ENCODE peak calls at places on chromosome 9, in seven cellular contexts. U is fibroblast of mammary gland, N is bronchial epithelial cell, C is Caco-2, K is NB4, F is aorta, D is epithelial cell of esophagus. L is an unnamed sample.

GRCh38 chr9:89621031-89621430 is 16.2 kb downstream of the GADD45G start:
- DNase-seq in U (no peak), N (no peak), C (no peak), K (no peak), F (no peak), D (no peak), L (no peak)

GRCh38 chr9:79707589-79707988 is 135.8 kb downstream of the TLE4 start:
- DNase-seq in U (no peak), N (no peak), C (no peak), K (no peak), F (no peak), D (no peak), L (no peak)

GRCh38 chr9:137236936-137237421 is 4.1 kb upstream of the TUBB4B start:
- DNase-seq in U (no peak), N (no peak), C (no peak), K (peak), F (no peak), D (no peak), L (no peak)

GRCh38 chr9:125241863-125242739 is 958 bp upstream of the HSPA5 start:
- DNase-seq in U (no peak), N (no peak), C (no peak), K (no peak), F (peak), D (no peak), L (peak)

GRCh38 chr9:15915711-15916110 is 362.9 kb downstream of the CCDC171 start:
- DNase-seq in U (peak), N (peak), C (no peak), K (no peak), F (no peak), D (no peak), L (no peak)

GRCh38 chr9:76161546-76161945 is 232.7 kb downstream of the RFK start:
- DNase-seq in U (peak), N (no peak), C (no peak), K (no peak), F (no peak), D (no peak), L (no peak)

GRCh38 chr9:31519011-31519410 is 865.4 kb upstream of the ACO1 start:
- DNase-seq in U (no peak), N (peak), C (no peak), K (no peak), F (peak), D (peak), L (no peak)

GRCh38 chr9:33524431-33524947 is 438 bp downstream of the ANKRD18B start:
- DNase-seq in U (no peak), N (no peak), C (no peak), K (peak), F (no peak), D (peak), L (no peak)

DNA sequence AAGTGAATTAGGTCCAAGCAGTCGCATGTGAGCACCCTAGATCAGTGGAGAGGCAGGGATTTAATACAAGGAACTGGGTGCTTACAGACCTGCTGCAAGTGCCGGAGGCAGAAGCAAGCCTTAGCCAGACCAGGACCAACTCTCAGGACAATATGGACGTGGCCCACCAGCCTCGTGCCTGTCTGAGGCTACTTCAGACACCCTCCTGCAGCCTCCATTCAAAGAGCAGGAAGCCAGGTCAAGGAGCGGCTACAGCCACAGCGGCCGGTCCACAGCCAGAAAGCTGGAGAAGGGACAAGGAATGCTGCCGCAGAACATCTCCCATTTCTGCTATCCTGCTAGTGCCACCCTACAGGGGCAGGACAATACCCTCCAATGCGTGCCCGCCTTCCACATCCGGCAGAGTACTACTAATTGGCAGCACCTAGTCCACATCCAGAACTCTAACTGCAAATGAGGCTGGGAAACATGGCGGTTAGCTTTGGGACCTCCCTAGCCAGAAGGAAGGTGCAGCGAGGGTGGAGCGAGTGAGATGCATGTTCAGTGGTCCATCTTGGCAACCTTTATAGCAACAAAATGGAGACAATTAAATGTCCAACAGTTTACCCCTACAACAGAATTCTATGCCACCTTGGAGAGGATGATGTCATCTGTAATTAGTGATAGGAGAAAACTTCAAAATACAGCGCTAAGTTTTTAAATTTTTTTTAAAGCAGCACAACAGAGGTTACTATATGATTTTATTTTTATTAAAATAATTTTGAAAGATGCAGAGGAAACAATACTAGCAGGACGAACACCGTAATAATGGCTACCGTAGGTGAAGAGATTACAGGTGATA is 1.0 kb upstream of the ALDH1B1 start:
- DNase-seq in U (no peak), N (no peak), C (no peak), K (no peak), F (peak), D (no peak), L (peak)
- H3K4me3 ChIP-seq in U (no peak), N (no peak), C (no peak), K (peak), F (no peak), D (no peak), L (no peak)

DNA sequence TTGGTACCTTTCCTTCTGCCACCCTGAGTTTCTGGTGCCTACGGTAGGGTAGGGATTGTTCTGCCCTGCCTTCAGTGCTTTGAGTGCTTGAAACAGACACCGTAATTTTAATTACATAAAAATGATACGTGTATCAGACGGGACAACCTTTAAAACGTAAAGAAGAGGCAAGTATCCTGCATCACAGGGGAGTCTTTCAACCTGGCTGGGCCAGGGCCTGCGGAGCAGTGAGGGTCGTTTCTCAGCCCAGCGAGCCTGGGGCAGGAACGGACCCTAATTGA is 480 bp upstream of the DAB2IP start:
- DNase-seq in U (no peak), N (no peak), C (no peak), K (no peak), F (no peak), D (no peak), L (no peak)
- H3K4me3 ChIP-seq in U (no peak), N (peak), C (peak), K (no peak), F (peak), D (peak), L (peak)

DNA sequence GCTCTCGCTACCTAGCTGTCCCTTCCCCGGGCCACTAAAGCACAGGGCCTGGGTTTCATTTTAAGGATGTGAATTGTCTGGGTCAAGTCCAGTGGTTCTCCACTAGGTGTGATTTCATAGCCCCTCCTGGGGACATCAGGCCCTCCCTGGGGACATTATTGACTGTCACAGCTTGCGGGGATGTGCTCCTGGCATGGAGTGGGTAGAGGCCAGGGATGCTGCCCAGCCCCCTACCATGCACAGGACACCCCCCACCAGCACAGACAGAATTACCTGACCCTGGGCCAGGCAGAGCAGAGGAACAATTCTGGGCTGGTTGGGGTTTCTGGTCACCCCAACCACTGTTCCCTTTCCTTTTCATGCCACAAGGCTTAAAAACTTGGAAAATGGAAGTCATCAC is 4.1 kb downstream of the FAM78A start:
- DNase-seq in U (no peak), N (no peak), C (no peak), K (peak), F (no peak), D (no peak), L (peak)
- H3K4me3 ChIP-seq in U (no peak), N (no peak), C (no peak), K (peak), F (no peak), D (no peak), L (no peak)

GRCh38 chr9:91795500-91796241 is 154.4 kb downstream of the ROR2 start:
- DNase-seq in U (peak), N (peak), C (no peak), K (peak), F (peak), D (peak), L (no peak)
- H3K4me3 ChIP-seq in U (no peak), N (no peak), C (no peak), K (no peak), F (no peak), D (no peak), L (no peak)

GRCh38 chr9:111599092-111599947 is at the start of gene PTGR1:
- DNase-seq in U (peak), N (peak), C (peak), K (peak), F (peak), D (peak), L (peak)
- H3K4me3 ChIP-seq in U (peak), N (peak), C (peak), K (peak), F (peak), D (peak), L (peak)

GRCh38 chr9:84597131-84597530 is 72.4 kb upstream of the NTRK2 start:
- DNase-seq in U (no peak), N (no peak), C (no peak), K (peak), F (no peak), D (no peak), L (no peak)
- H3K4me3 ChIP-seq in U (no peak), N (no peak), C (no peak), K (no peak), F (no peak), D (no peak), L (no peak)

GRCh38 chr9:77965445-77965844 is 66.2 kb downstream of the GNAQ start:
- DNase-seq in U (no peak), N (peak), C (no peak), K (no peak), F (no peak), D (no peak), L (no peak)

GRCh38 chr9:77961541-77961940 is 70.1 kb downstream of the GNAQ start:
- DNase-seq in U (no peak), N (no peak), C (no peak), K (no peak), F (no peak), D (no peak), L (no peak)

GRCh38 chr9:77960356-77961153 is 71.1 kb downstream of the GNAQ start:
- DNase-seq in U (no peak), N (no peak), C (no peak), K (no peak), F (no peak), D (no peak), L (no peak)

GRCh38 chr9:77966718-77967117 is 64.9 kb downstream of the GNAQ start:
- DNase-seq in U (no peak), N (no peak), C (no peak), K (no peak), F (no peak), D (no peak), L (no peak)

GRCh38 chr9:77964258-77964657 is 67.4 kb downstream of the GNAQ start:
- DNase-seq in U (no peak), N (no peak), C (no peak), K (no peak), F (no peak), D (no peak), L (no peak)
- H3K4me3 ChIP-seq in U (no peak), N (no peak), C (no peak), K (no peak), F (no peak), D (no peak), L (no peak)

DNA sequence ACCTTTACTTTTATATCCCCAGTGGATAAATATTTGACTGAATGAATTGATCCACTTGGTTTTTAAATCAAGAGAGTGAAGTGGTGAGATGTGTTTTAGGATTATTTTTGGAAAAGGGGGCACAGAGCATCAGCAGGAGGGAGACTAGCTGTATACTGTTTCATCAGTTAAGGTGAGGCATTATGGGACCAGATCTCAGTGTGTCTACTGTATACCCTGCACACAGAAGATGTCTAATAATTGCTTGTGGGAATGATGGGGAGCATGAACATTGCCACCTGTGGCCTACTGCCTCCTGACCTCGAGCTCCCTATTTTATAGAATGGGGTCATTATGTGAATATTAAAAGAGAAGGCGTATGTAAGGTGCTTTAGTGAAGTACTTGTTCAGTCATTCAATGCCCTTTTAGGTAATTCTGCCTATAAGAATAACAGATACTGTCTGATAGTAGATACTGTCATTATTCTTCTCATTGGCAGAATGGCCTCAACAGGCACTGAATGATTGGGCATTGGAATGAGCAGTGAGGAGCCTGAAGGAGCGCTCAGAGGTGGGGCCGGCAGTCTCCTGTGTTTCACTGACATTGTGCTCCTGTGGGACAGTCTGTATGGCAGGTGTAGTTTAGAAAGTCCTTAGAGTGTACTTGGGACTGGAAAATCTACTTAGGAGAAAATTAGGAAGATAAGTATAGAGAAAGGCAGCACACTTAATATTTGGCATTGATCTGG is 47.4 kb upstream of the FAM120AOS start:
- DNase-seq in U (no peak), N (no peak), C (no peak), K (no peak), F (no peak), D (no peak), L (no peak)
- H3K4me3 ChIP-seq in U (peak), N (peak), C (no peak), K (no peak), F (peak), D (no peak), L (peak)

GRCh38 chr9:68949271-68950000 is 64.5 kb downstream of the PRKACG start:
- DNase-seq in U (peak), N (peak), C (no peak), K (no peak), F (peak), D (peak), L (no peak)

GRCh38 chr9:68947842-68948569 is 65.9 kb downstream of the PRKACG start:
- DNase-seq in U (no peak), N (peak), C (no peak), K (no peak), F (no peak), D (no peak), L (no peak)

GRCh38 chr9:68950689-68951088 is 63.2 kb downstream of the PRKACG start:
- DNase-seq in U (no peak), N (no peak), C (no peak), K (no peak), F (no peak), D (no peak), L (no peak)

GRCh38 chr9:68950188-68950587 is 63.7 kb downstream of the PRKACG start:
- DNase-seq in U (no peak), N (no peak), C (no peak), K (no peak), F (no peak), D (no peak), L (no peak)

DNA sequence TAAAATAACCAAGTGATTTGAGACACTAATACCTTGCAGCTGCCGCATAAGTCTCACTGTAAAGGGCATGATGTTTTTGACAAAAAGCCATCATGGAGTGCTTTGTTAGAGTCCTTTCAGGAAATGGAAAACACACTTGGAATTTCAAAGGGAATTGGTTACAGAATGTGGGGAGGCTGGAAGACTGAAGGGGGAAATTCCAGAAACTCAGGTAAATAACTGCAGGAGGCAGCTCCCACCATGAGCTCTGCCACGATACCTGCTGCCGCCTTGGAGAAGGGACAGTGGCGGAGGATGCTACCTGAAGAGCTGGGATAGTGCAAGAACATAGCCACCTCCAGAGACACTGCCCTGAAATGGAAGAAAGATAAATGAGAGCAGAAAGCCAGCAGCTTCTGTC is 66.9 kb downstream of the PRKACG start:
- DNase-seq in U (no peak), N (no peak), C (no peak), K (no peak), F (no peak), D (no peak), L (no peak)
- H3K4me3 ChIP-seq in U (no peak), N (no peak), C (no peak), K (no peak), F (no peak), D (no peak), L (no peak)

L was measured in kidney.